ENCODE peak calls at places on chromosomes 5 and 9, in eight cellular contexts. S is SK-N-SH, Q is upper lobe of right lung, B is K562, M is HFF-Myc, W is GM12865, O is fibroblast of mammary gland, U is fibroblast of lung. K is an unnamed sample.
A peak's percentile ranks its signal among the peaks of the same experiment; 100 is the strongest.

GRCh38 chr9:134063876-134064450 is 3.9 kb downstream of the BRD3 start:
- DNase-seq in S (no peak), Q (no peak), B (no peak), M (no peak), W (no peak), O (no peak), U (no peak), K (no peak)

GRCh38 chr5:116536279-116537161 is 38.1 kb downstream of the SEMA6A start:
- DNase-seq in S (no peak), Q (no peak), B (no peak), M (no peak), W (no peak), O (no peak), U (no peak), K (no peak)

GRCh38 chr5:33257807-33258491 is 182.8 kb upstream of the TARS1 start:
- DNase-seq in S (no peak), Q (no peak), B (no peak), M (peak; percentile 63), W (no peak), O (peak; percentile 93), U (peak; percentile 91), K (no peak)

GRCh38 chr9:130185494-130186005 is 13.3 kb downstream of the NCS1 start:
- DNase-seq in S (no peak), Q (no peak), B (no peak), M (no peak), W (no peak), O (no peak), U (peak; percentile 63), K (no peak)

GRCh38 chr5:119250946-119251901 is 104.6 kb upstream of the TNFAIP8 start:
- DNase-seq in S (no peak), Q (no peak), B (no peak), M (no peak), W (no peak), O (peak; percentile 60), U (peak; percentile 47), K (no peak)

GRCh38 chr5:39494099-39494498 is 69.3 kb upstream of the DAB2 start:
- DNase-seq in S (no peak), Q (no peak), B (no peak), M (no peak), W (no peak), O (no peak), U (no peak), K (no peak)

GRCh38 chr9:121133104-121133816 is 58.5 kb downstream of the CNTRL start:
- DNase-seq in S (no peak), Q (peak; percentile 79), B (peak; percentile 34), M (no peak), W (peak; percentile 22), O (no peak), U (no peak), K (no peak)

GRCh38 chr5:94021246-94021645 is 279.8 kb upstream of the POU5F2 start:
- DNase-seq in S (peak; percentile 4), Q (no peak), B (no peak), M (peak; percentile 39), W (no peak), O (peak; percentile 66), U (peak; percentile 77), K (no peak)

GRCh38 chr9:86550411-86550810 is 196.2 kb upstream of the TUT7 start:
- DNase-seq in S (no peak), Q (no peak), B (no peak), M (no peak), W (no peak), O (peak; percentile 69), U (no peak), K (no peak)

GRCh38 chr5:26482817-26483375 is 555.5 kb downstream of the CDH9 start:
- DNase-seq in S (peak; percentile 63), Q (no peak), B (peak; percentile 17), M (no peak), W (peak; percentile 30), O (peak; percentile 9), U (peak; percentile 3), K (no peak)

GRCh38 chr9:137456061-137456863 is 2.9 kb downstream of the NSMF start:
- DNase-seq in S (no peak), Q (peak; percentile 59), B (no peak), M (no peak), W (no peak), O (peak; percentile 45), U (peak; percentile 77), K (no peak)

GRCh38 chr9:113011911-113012381 is at the start of gene ZNF883:
- DNase-seq in S (peak; percentile 74), Q (peak; percentile 74), B (peak; percentile 64), M (peak; percentile 33), W (no peak), O (peak; percentile 72), U (peak; percentile 69), K (no peak)

GRCh38 chr5:73298251-73299016 is 125.4 kb downstream of the TMEM174 start:
- DNase-seq in S (no peak), Q (no peak), B (no peak), M (no peak), W (no peak), O (no peak), U (no peak), K (no peak)

GRCh38 chr5:36861820-36862219 is 14.7 kb upstream of the NIPBL start:
- DNase-seq in S (no peak), Q (no peak), B (no peak), M (no peak), W (no peak), O (no peak), U (no peak), K (no peak)

GRCh38 chr9:121350993-121351561 is 19.0 kb downstream of the STOM start:
- DNase-seq in S (peak; percentile 49), Q (no peak), B (peak; percentile 41), M (peak; percentile 95), W (no peak), O (peak; percentile 93), U (peak; percentile 87), K (no peak)

GRCh38 chr9:133202688-133203453 is 6.2 kb downstream of the OBP2B start:
- DNase-seq in S (no peak), Q (no peak), B (no peak), M (no peak), W (no peak), O (no peak), U (no peak), K (peak; percentile 76)

GRCh38 chr5:146283344-146283761 is 55.3 kb upstream of the POU4F3 start:
- DNase-seq in S (no peak), Q (no peak), B (no peak), M (peak; percentile 75), W (no peak), O (peak; percentile 83), U (peak; percentile 97), K (no peak)

GRCh38 chr9:14279671-14280070 is 34.3 kb downstream of the NFIB start:
- DNase-seq in S (no peak), Q (no peak), B (no peak), M (no peak), W (no peak), O (no peak), U (peak; percentile 77), K (no peak)

GRCh38 chr9:128675382-128675781 is 13.6 kb upstream of the SET start:
- DNase-seq in S (no peak), Q (no peak), B (no peak), M (no peak), W (no peak), O (no peak), U (no peak), K (no peak)

GRCh38 chr5:176144508-176144907 is 93.7 kb upstream of the SIMC1 start:
- DNase-seq in S (no peak), Q (no peak), B (no peak), M (no peak), W (no peak), O (no peak), U (no peak), K (no peak)

GRCh38 chr9:109251080-109251775 is 69.6 kb downstream of the EPB41L4B start:
- DNase-seq in S (no peak), Q (peak; percentile 72), B (peak; percentile 20), M (no peak), W (no peak), O (no peak), U (peak; percentile 62), K (no peak)

GRCh38 chr9:121498487-121499176 is 1.0 kb downstream of the GGTA1 start:
- DNase-seq in S (peak; percentile 47), Q (peak; percentile 70), B (no peak), M (no peak), W (no peak), O (peak; percentile 49), U (peak; percentile 8), K (no peak)

GRCh38 chr5:61228229-61228628 is 66.0 kb upstream of the SMIM15 start:
- DNase-seq in S (no peak), Q (no peak), B (no peak), M (no peak), W (no peak), O (no peak), U (peak; percentile 30), K (no peak)

GRCh38 chr5:169686137-169686536 is 49.1 kb downstream of the DOCK2 start:
- DNase-seq in S (no peak), Q (no peak), B (no peak), M (no peak), W (peak; percentile 65), O (no peak), U (no peak), K (no peak)

GRCh38 chr9:68894502-68894901 is 119.4 kb downstream of the PRKACG start:
- DNase-seq in S (no peak), Q (no peak), B (no peak), M (no peak), W (no peak), O (no peak), U (no peak), K (no peak)

GRCh38 chr5:68012429-68012828 is 203.1 kb upstream of the PIK3R1 start:
- DNase-seq in S (no peak), Q (no peak), B (no peak), M (no peak), W (no peak), O (peak; percentile 47), U (peak; percentile 44), K (no peak)

GRCh38 chr9:134545213-134546211 is 96.1 kb upstream of the COL5A1 start:
- DNase-seq in S (no peak), Q (peak; percentile 54), B (no peak), M (peak; percentile 50), W (no peak), O (peak; percentile 80), U (peak; percentile 91), K (no peak)

GRCh38 chr5:180053061-180053602 is 18.4 kb downstream of the RNF130 start:
- DNase-seq in S (no peak), Q (no peak), B (peak; percentile 27), M (no peak), W (no peak), O (no peak), U (no peak), K (no peak)
- TF ChIP-seq CTCF in S (no peak), Q (no peak), B (no peak), M (no peak), W (no peak), O (no peak), U (no peak), K (no peak)

GRCh38 chr9:127634698-127635097 is 22.6 kb downstream of the STXBP1 start:
- DNase-seq in S (no peak), Q (no peak), B (no peak), M (no peak), W (peak; percentile 6), O (peak; percentile 10), U (no peak), K (no peak)
- TF ChIP-seq CTCF in S (peak; percentile 15), Q (no peak), B (peak; percentile 71), M (no peak), W (no peak), O (no peak), U (no peak), K (no peak)

GRCh38 chr5:167869125-167869524 is 422.3 kb upstream of the WWC1 start:
- DNase-seq in S (no peak), Q (no peak), B (no peak), M (no peak), W (no peak), O (no peak), U (no peak), K (no peak)
- TF ChIP-seq CTCF in S (no peak), Q (no peak), B (no peak), M (no peak), W (no peak), O (no peak), U (no peak), K (no peak)

GRCh38 chr9:209143-209758 is 5.4 kb upstream of the DOCK8 start:
- DNase-seq in S (no peak), Q (no peak), B (peak; percentile 35), M (no peak), W (no peak), O (no peak), U (no peak), K (no peak)
- TF ChIP-seq CTCF in S (no peak), Q (no peak), B (no peak), M (no peak), W (no peak), O (no peak), U (no peak), K (no peak)